ENCODE peak calls at places on chromosomes 11 and 22, in seven cellular contexts. One of them, this sample, is unnamed.

GRCh38 chr11:93528252-93528651 is 14.9 kb downstream of the SMCO4 start:
- DNase-seq in CD8-positive, alpha-beta memory T cell: no peak
- DNase-seq in neuronal stem cell: no peak
- DNase-seq in upper lobe of left lung: no peak
- DNase-seq in CD8-positive, alpha-beta T cell: no peak
- DNase-seq in uterus: peak; percentile 51
- DNase-seq in thoracic aorta: no peak
- DNase-seq in this sample: no peak

GRCh38 chr11:112223125-112223524 is 3.1 kb upstream of the PTS start:
- DNase-seq in neuronal stem cell: no peak
- DNase-seq in CD8-positive, alpha-beta T cell: no peak
- DNase-seq in upper lobe of left lung: no peak
- DNase-seq in uterus: no peak
- DNase-seq in CD8-positive, alpha-beta memory T cell: no peak
- DNase-seq in thoracic aorta: no peak
- DNase-seq in this sample: no peak

GRCh38 chr11:102912482-102912830 is 37.7 kb upstream of the MMP12 start:
- DNase-seq in thoracic aorta: no peak
- DNase-seq in neuronal stem cell: no peak
- DNase-seq in CD8-positive, alpha-beta T cell: no peak
- DNase-seq in uterus: no peak
- DNase-seq in CD8-positive, alpha-beta memory T cell: no peak
- DNase-seq in upper lobe of left lung: no peak
- DNase-seq in this sample: no peak

GRCh38 chr11:84214557-84214956 is 928.4 kb upstream of the CCDC90B start:
- DNase-seq in thoracic aorta: no peak
- DNase-seq in upper lobe of left lung: no peak
- DNase-seq in neuronal stem cell: no peak
- DNase-seq in CD8-positive, alpha-beta memory T cell: no peak
- DNase-seq in uterus: no peak
- DNase-seq in CD8-positive, alpha-beta T cell: no peak
- DNase-seq in this sample: no peak

GRCh38 chr22:41512421-41513194 is 31.7 kb downstream of the POLR3H start:
- DNase-seq in CD8-positive, alpha-beta T cell: no peak
- DNase-seq in upper lobe of left lung: no peak
- DNase-seq in neuronal stem cell: peak; percentile 57
- DNase-seq in CD8-positive, alpha-beta memory T cell: no peak
- DNase-seq in thoracic aorta: no peak
- DNase-seq in uterus: peak; percentile 63
- DNase-seq in this sample: peak; percentile 75

GRCh38 chr11:129458756-129459535 is 83.3 kb downstream of the BARX2 start:
- DNase-seq in thoracic aorta: no peak
- DNase-seq in upper lobe of left lung: peak; percentile 21
- DNase-seq in uterus: no peak
- DNase-seq in CD8-positive, alpha-beta memory T cell: no peak
- DNase-seq in neuronal stem cell: no peak
- DNase-seq in CD8-positive, alpha-beta T cell: no peak
- DNase-seq in this sample: no peak

GRCh38 chr22:47043835-47044721 is 281.6 kb downstream of the TBC1D22A start:
- DNase-seq in uterus: no peak
- DNase-seq in neuronal stem cell: no peak
- DNase-seq in upper lobe of left lung: peak; percentile 70
- DNase-seq in CD8-positive, alpha-beta T cell: no peak
- DNase-seq in CD8-positive, alpha-beta memory T cell: no peak
- DNase-seq in thoracic aorta: no peak
- DNase-seq in this sample: peak; percentile 5

GRCh38 chr11:128157423-128158298 is 429.7 kb downstream of the ETS1 start:
- DNase-seq in neuronal stem cell: peak; percentile 70
- DNase-seq in upper lobe of left lung: no peak
- DNase-seq in thoracic aorta: no peak
- DNase-seq in CD8-positive, alpha-beta T cell: peak; percentile 48
- DNase-seq in CD8-positive, alpha-beta memory T cell: peak; percentile 72
- DNase-seq in uterus: peak; percentile 21
- DNase-seq in this sample: no peak

GRCh38 chr11:62786318-62787004 is 741 bp upstream of the TMEM179B start:
- DNase-seq in neuronal stem cell: peak; percentile 88
- DNase-seq in CD8-positive, alpha-beta memory T cell: peak; percentile 81
- DNase-seq in thoracic aorta: peak; percentile 66
- DNase-seq in uterus: peak; percentile 88
- DNase-seq in upper lobe of left lung: peak; percentile 94
- DNase-seq in CD8-positive, alpha-beta T cell: peak; percentile 81
- DNase-seq in this sample: peak; percentile 84

GRCh38 chr22:30290679-30291333 is 1.5 kb upstream of the CASTOR1 start:
- DNase-seq in upper lobe of left lung: peak; percentile 94
- DNase-seq in thoracic aorta: peak; percentile 84
- DNase-seq in CD8-positive, alpha-beta T cell: no peak
- DNase-seq in neuronal stem cell: peak; percentile 20
- DNase-seq in CD8-positive, alpha-beta memory T cell: no peak
- DNase-seq in uterus: peak; percentile 75
- DNase-seq in this sample: peak; percentile 90

GRCh38 chr11:1812274-1812673 is 22.5 kb upstream of the SYT8 start:
- DNase-seq in upper lobe of left lung: no peak
- DNase-seq in CD8-positive, alpha-beta memory T cell: no peak
- DNase-seq in uterus: no peak
- DNase-seq in thoracic aorta: no peak
- DNase-seq in CD8-positive, alpha-beta T cell: no peak
- DNase-seq in neuronal stem cell: no peak
- DNase-seq in this sample: no peak

GRCh38 chr11:7577226-7577882 is 63.6 kb downstream of the PPFIBP2 start:
- DNase-seq in CD8-positive, alpha-beta T cell: no peak
- DNase-seq in uterus: peak; percentile 64
- DNase-seq in upper lobe of left lung: peak; percentile 45
- DNase-seq in CD8-positive, alpha-beta memory T cell: no peak
- DNase-seq in thoracic aorta: no peak
- DNase-seq in neuronal stem cell: no peak
- DNase-seq in this sample: peak; percentile 66

GRCh38 chr11:102347526-102348331 is 715 bp downstream of the BIRC2 start:
- DNase-seq in uterus: no peak
- DNase-seq in CD8-positive, alpha-beta T cell: no peak
- DNase-seq in neuronal stem cell: peak; percentile 2
- DNase-seq in CD8-positive, alpha-beta memory T cell: peak; percentile 29
- DNase-seq in thoracic aorta: no peak
- DNase-seq in upper lobe of left lung: peak; percentile 28
- DNase-seq in this sample: peak; percentile 21

GRCh38 chr11:29328961-29329441 is 687.8 kb downstream of the KCNA4 start:
- DNase-seq in neuronal stem cell: peak; percentile 27
- DNase-seq in thoracic aorta: no peak
- DNase-seq in upper lobe of left lung: no peak
- DNase-seq in CD8-positive, alpha-beta T cell: no peak
- DNase-seq in CD8-positive, alpha-beta memory T cell: no peak
- DNase-seq in uterus: no peak
- DNase-seq in this sample: no peak

GRCh38 chr22:42438293-42438650 is 6.1 kb upstream of the NFAM1 start:
- DNase-seq in upper lobe of left lung: no peak
- DNase-seq in CD8-positive, alpha-beta memory T cell: no peak
- DNase-seq in thoracic aorta: no peak
- DNase-seq in CD8-positive, alpha-beta T cell: no peak
- DNase-seq in uterus: no peak
- DNase-seq in neuronal stem cell: no peak
- DNase-seq in this sample: no peak

GRCh38 chr11:6895010-6895409 is 2.7 kb upstream of the OR2D2 start:
- DNase-seq in CD8-positive, alpha-beta memory T cell: no peak
- DNase-seq in upper lobe of left lung: no peak
- DNase-seq in thoracic aorta: no peak
- DNase-seq in CD8-positive, alpha-beta T cell: no peak
- DNase-seq in neuronal stem cell: no peak
- DNase-seq in uterus: no peak
- DNase-seq in this sample: no peak

GRCh38 chr22:37759281-37759680 is 48.5 kb upstream of the GCAT start:
- DNase-seq in upper lobe of left lung: no peak
- DNase-seq in CD8-positive, alpha-beta T cell: no peak
- DNase-seq in CD8-positive, alpha-beta memory T cell: no peak
- DNase-seq in uterus: no peak
- DNase-seq in neuronal stem cell: no peak
- DNase-seq in thoracic aorta: no peak
- DNase-seq in this sample: no peak
- H3K36me3 ChIP-seq in upper lobe of left lung: peaks cover 72% of the 10 kb centered on the region
- H3K36me3 ChIP-seq in CD8-positive, alpha-beta T cell: peaks cover 4% of the 10 kb centered on the region
- H3K36me3 ChIP-seq in CD8-positive, alpha-beta memory T cell: no peaks in the 10 kb centered on the region
- H3K36me3 ChIP-seq in uterus: no peaks in the 10 kb centered on the region
- H3K36me3 ChIP-seq in neuronal stem cell: peaks cover 97% of the 10 kb centered on the region
- H3K36me3 ChIP-seq in thoracic aorta: peaks cover 69% of the 10 kb centered on the region
- H3K36me3 ChIP-seq in this sample: no peaks in the 10 kb centered on the region

DNA sequence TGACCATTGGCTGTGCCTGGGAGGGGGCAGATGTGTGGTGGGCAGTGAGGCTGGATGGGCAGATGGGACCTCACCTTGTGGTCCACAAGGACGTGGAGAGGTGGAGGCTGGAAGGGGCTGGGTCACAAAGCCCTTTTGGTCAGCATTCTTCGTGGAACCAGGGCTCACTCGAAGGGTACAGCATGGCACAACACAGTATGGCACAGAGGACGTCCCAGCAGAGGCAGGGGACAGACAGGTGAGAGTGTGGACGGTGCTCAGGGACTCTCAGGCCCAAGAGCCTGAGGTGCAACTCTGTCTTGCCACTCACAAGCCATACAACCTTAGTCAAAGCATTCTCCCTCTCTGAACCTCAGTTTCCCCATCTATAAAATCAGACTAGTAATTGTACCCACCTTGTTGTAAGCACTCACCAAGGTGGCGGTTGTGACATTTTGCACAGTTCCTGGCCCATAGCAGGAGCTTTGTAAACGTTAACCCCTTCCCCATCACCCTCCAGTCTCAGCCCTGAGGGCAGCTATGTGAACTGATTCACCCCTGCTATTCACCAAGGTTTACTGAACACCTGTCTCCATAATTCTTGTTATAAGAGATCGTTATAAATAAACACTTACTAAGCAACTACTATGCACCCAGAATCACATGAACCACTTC is 11.6 kb upstream of the TSKU start:
- DNase-seq in neuronal stem cell: no peak
- DNase-seq in CD8-positive, alpha-beta T cell: no peak
- DNase-seq in upper lobe of left lung: no peak
- DNase-seq in CD8-positive, alpha-beta memory T cell: no peak
- DNase-seq in uterus: no peak
- DNase-seq in thoracic aorta: no peak
- DNase-seq in this sample: no peak
- H3K4me1 ChIP-seq in neuronal stem cell: peaks cover 23% of the 10 kb centered on the region
- H3K4me1 ChIP-seq in CD8-positive, alpha-beta T cell: peaks cover 19% of the 10 kb centered on the region
- H3K4me1 ChIP-seq in upper lobe of left lung: peaks cover 34% of the 10 kb centered on the region
- H3K4me1 ChIP-seq in CD8-positive, alpha-beta memory T cell: peaks cover 14% of the 10 kb centered on the region
- H3K4me1 ChIP-seq in uterus: peaks cover 43% of the 10 kb centered on the region
- H3K4me1 ChIP-seq in thoracic aorta: peaks cover 35% of the 10 kb centered on the region
- H3K4me1 ChIP-seq in this sample: peaks cover 31% of the 10 kb centered on the region

GRCh38 chr11:9745411-9746211 is 81.7 kb downstream of the SWAP70 start:
- DNase-seq in CD8-positive, alpha-beta memory T cell: no peak
- DNase-seq in neuronal stem cell: no peak
- DNase-seq in thoracic aorta: no peak
- DNase-seq in uterus: no peak
- DNase-seq in upper lobe of left lung: no peak
- DNase-seq in CD8-positive, alpha-beta T cell: no peak
- DNase-seq in this sample: no peak
- H3K36me3 ChIP-seq in CD8-positive, alpha-beta memory T cell: no peaks in the 10 kb centered on the region
- H3K36me3 ChIP-seq in neuronal stem cell: peaks cover 46% of the 10 kb centered on the region
- H3K36me3 ChIP-seq in thoracic aorta: peaks cover 25% of the 10 kb centered on the region
- H3K36me3 ChIP-seq in uterus: no peaks in the 10 kb centered on the region
- H3K36me3 ChIP-seq in upper lobe of left lung: peaks cover 30% of the 10 kb centered on the region
- H3K36me3 ChIP-seq in CD8-positive, alpha-beta T cell: no peaks in the 10 kb centered on the region
- H3K36me3 ChIP-seq in this sample: no peaks in the 10 kb centered on the region

GRCh38 chr11:115126092-115126491 is 378.1 kb downstream of the CADM1 start:
- DNase-seq in uterus: no peak
- DNase-seq in CD8-positive, alpha-beta T cell: no peak
- DNase-seq in CD8-positive, alpha-beta memory T cell: no peak
- DNase-seq in neuronal stem cell: no peak
- DNase-seq in thoracic aorta: no peak
- DNase-seq in upper lobe of left lung: no peak
- DNase-seq in this sample: no peak

GRCh38 chr11:115126515-115127208 is 377.6 kb downstream of the CADM1 start:
- DNase-seq in CD8-positive, alpha-beta memory T cell: no peak
- DNase-seq in uterus: no peak
- DNase-seq in neuronal stem cell: no peak
- DNase-seq in upper lobe of left lung: no peak
- DNase-seq in CD8-positive, alpha-beta T cell: no peak
- DNase-seq in thoracic aorta: no peak
- DNase-seq in this sample: no peak

GRCh38 chr11:115127790-115128189 is 376.4 kb downstream of the CADM1 start:
- DNase-seq in CD8-positive, alpha-beta memory T cell: no peak
- DNase-seq in CD8-positive, alpha-beta T cell: no peak
- DNase-seq in neuronal stem cell: no peak
- DNase-seq in uterus: no peak
- DNase-seq in thoracic aorta: no peak
- DNase-seq in upper lobe of left lung: no peak
- DNase-seq in this sample: no peak

GRCh38 chr11:115129771-115130306 is 374.4 kb downstream of the CADM1 start:
- DNase-seq in upper lobe of left lung: no peak
- DNase-seq in neuronal stem cell: no peak
- DNase-seq in thoracic aorta: no peak
- DNase-seq in uterus: no peak
- DNase-seq in CD8-positive, alpha-beta memory T cell: no peak
- DNase-seq in CD8-positive, alpha-beta T cell: no peak
- DNase-seq in this sample: peak; percentile 58

DNA sequence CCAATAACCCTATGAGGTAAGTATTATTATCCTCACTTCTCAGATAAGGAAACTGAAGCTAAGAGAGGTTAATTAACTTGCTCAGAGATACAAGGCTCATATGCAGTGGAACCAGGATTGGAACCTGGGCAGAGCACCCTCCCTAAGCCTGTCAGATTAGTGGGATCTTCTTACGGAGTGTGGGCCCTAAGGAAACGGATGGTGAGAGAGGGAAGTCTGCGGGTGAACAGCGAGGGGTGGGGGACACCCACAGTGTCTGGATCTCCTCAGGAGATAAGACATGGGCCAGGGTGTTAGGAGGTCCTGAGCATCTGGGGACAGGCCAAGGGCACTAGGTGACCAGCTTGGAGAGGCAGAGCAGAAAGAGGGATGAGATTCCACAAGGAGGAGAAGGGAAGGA is 376.0 kb downstream of the CADM1 start:
- DNase-seq in CD8-positive, alpha-beta T cell: no peak
- DNase-seq in neuronal stem cell: no peak
- DNase-seq in uterus: no peak
- DNase-seq in CD8-positive, alpha-beta memory T cell: no peak
- DNase-seq in upper lobe of left lung: no peak
- DNase-seq in thoracic aorta: no peak
- DNase-seq in this sample: no peak
- H3K4me1 ChIP-seq in CD8-positive, alpha-beta T cell: no peaks in the 10 kb centered on the region
- H3K4me1 ChIP-seq in neuronal stem cell: peaks cover 11% of the 10 kb centered on the region
- H3K4me1 ChIP-seq in uterus: no peaks in the 10 kb centered on the region
- H3K4me1 ChIP-seq in CD8-positive, alpha-beta memory T cell: no peaks in the 10 kb centered on the region
- H3K4me1 ChIP-seq in upper lobe of left lung: no peaks in the 10 kb centered on the region
- H3K4me1 ChIP-seq in thoracic aorta: no peaks in the 10 kb centered on the region
- H3K4me1 ChIP-seq in this sample: no peaks in the 10 kb centered on the region

GRCh38 chr11:70109006-70109405 is 30.9 kb downstream of the ANO1 start:
- DNase-seq in CD8-positive, alpha-beta memory T cell: no peak
- DNase-seq in CD8-positive, alpha-beta T cell: no peak
- DNase-seq in uterus: no peak
- DNase-seq in thoracic aorta: no peak
- DNase-seq in neuronal stem cell: no peak
- DNase-seq in upper lobe of left lung: no peak
- DNase-seq in this sample: no peak

GRCh38 chr11:70109903-70110302 is 31.8 kb downstream of the ANO1 start:
- DNase-seq in CD8-positive, alpha-beta memory T cell: no peak
- DNase-seq in neuronal stem cell: no peak
- DNase-seq in thoracic aorta: no peak
- DNase-seq in upper lobe of left lung: no peak
- DNase-seq in uterus: no peak
- DNase-seq in CD8-positive, alpha-beta T cell: no peak
- DNase-seq in this sample: no peak

GRCh38 chr11:70110538-70111055 is 32.5 kb downstream of the ANO1 start:
- DNase-seq in thoracic aorta: no peak
- DNase-seq in neuronal stem cell: no peak
- DNase-seq in uterus: no peak
- DNase-seq in CD8-positive, alpha-beta memory T cell: no peak
- DNase-seq in upper lobe of left lung: no peak
- DNase-seq in CD8-positive, alpha-beta T cell: no peak
- DNase-seq in this sample: no peak

GRCh38 chr11:70112017-70112434 is 33.9 kb downstream of the ANO1 start:
- DNase-seq in CD8-positive, alpha-beta T cell: no peak
- DNase-seq in thoracic aorta: no peak
- DNase-seq in uterus: no peak
- DNase-seq in neuronal stem cell: no peak
- DNase-seq in upper lobe of left lung: no peak
- DNase-seq in CD8-positive, alpha-beta memory T cell: no peak
- DNase-seq in this sample: no peak

GRCh38 chr11:70111269-70112016 is 33.3 kb downstream of the ANO1 start:
- DNase-seq in CD8-positive, alpha-beta T cell: no peak
- DNase-seq in CD8-positive, alpha-beta memory T cell: no peak
- DNase-seq in uterus: no peak
- DNase-seq in neuronal stem cell: no peak
- DNase-seq in upper lobe of left lung: peak; percentile 25
- DNase-seq in thoracic aorta: no peak
- DNase-seq in this sample: no peak
- H3K36me3 ChIP-seq in CD8-positive, alpha-beta T cell: no peaks in the 10 kb centered on the region
- H3K36me3 ChIP-seq in CD8-positive, alpha-beta memory T cell: no peaks in the 10 kb centered on the region
- H3K36me3 ChIP-seq in uterus: no peaks in the 10 kb centered on the region
- H3K36me3 ChIP-seq in neuronal stem cell: no peaks in the 10 kb centered on the region
- H3K36me3 ChIP-seq in upper lobe of left lung: no peaks in the 10 kb centered on the region
- H3K36me3 ChIP-seq in thoracic aorta: peaks cover 45% of the 10 kb centered on the region
- H3K36me3 ChIP-seq in this sample: no peaks in the 10 kb centered on the region